ENCODE peak calls at places on chromosomes 12 and 14, in five cellular contexts. H is breast epithelium; M is tibial nerve; Q is ovary; B is CD8-positive, alpha-beta memory T cell. J is an unnamed sample.

GRCh38 chr14:95254356-95254755 is 65.4 kb downstream of the CLMN start:
- DNase-seq in H (no peak), M (no peak), Q (no peak), B (no peak), J (no peak)

GRCh38 chr12:105882404-105882803 is 256.4 kb downstream of the NUAK1 start:
- DNase-seq in H (no peak), M (peak; percentile 38), Q (no peak), B (no peak), J (peak; percentile 81)

GRCh38 chr14:104573930-104574329 is 5.6 kb upstream of the C14orf180 start:
- DNase-seq in H (no peak), M (no peak), Q (no peak), B (no peak), J (no peak)

GRCh38 chr14:104557086-104557485 is 22.5 kb upstream of the C14orf180 start:
- DNase-seq in H (no peak), M (no peak), Q (peak; percentile 6), B (no peak), J (no peak)

GRCh38 chr14:78974691-78975090 is 804.5 kb downstream of the NRXN3 start:
- DNase-seq in H (no peak), M (no peak), Q (no peak), B (no peak), J (peak; percentile 39)

GRCh38 chr14:106436310-106436905 is 910.0 kb downstream of the TMEM121 start:
- DNase-seq in H (no peak), M (no peak), Q (no peak), B (peak; percentile 48), J (peak; percentile 9)

GRCh38 chr12:107761502-107761904 is 566 bp upstream of the PRDM4 start:
- DNase-seq in H (no peak), M (no peak), Q (no peak), B (no peak), J (peak; percentile 27)

GRCh38 chr14:66476964-66477363 is 9.2 kb upstream of the CCDC196 start:
- DNase-seq in H (no peak), M (no peak), Q (no peak), B (no peak), J (peak; percentile 53)

GRCh38 chr14:77950371-77950770 is 150.5 kb downstream of the ADCK1 start:
- DNase-seq in H (peak; percentile 19), M (no peak), Q (no peak), B (no peak), J (peak; percentile 68)

GRCh38 chr14:101061411-101062064 is 158.0 kb upstream of the RTL1 start:
- DNase-seq in H (no peak), M (no peak), Q (peak; percentile 12), B (no peak), J (no peak)

GRCh38 chr12:45509187-45509586 is 220.3 kb upstream of the ARID2 start:
- DNase-seq in H (no peak), M (no peak), Q (no peak), B (peak; percentile 9), J (no peak)

GRCh38 chr14:34700622-34701130 is 13.7 kb downstream of the CFL2 start:
- DNase-seq in H (no peak), M (no peak), Q (no peak), B (no peak), J (peak; percentile 34)

GRCh38 chr14:67357583-67358354 is 1.8 kb downstream of the ATP6V1D start:
- DNase-seq in H (no peak), M (no peak), Q (no peak), B (no peak), J (peak; percentile 74)

GRCh38 chr14:68675233-68675577 is 117.7 kb downstream of the ZFP36L1 start:
- DNase-seq in H (no peak), M (no peak), Q (peak; percentile 6), B (no peak), J (peak; percentile 64)

GRCh38 chr12:1655225-1655788 is 26.3 kb downstream of the WNT5B start:
- DNase-seq in H (no peak), M (no peak), Q (no peak), B (no peak), J (peak; percentile 25)

GRCh38 chr12:32970465-32971110 is 74.0 kb upstream of the PKP2 start:
- DNase-seq in H (no peak), M (no peak), Q (no peak), B (no peak), J (no peak)

GRCh38 chr14:61270714-61271113 is 10.4 kb downstream of the TMEM30B start:
- DNase-seq in H (no peak), M (no peak), Q (no peak), B (no peak), J (no peak)

GRCh38 chr12:46555379-46555778 is 182.8 kb upstream of the SLC38A2 start:
- DNase-seq in H (no peak), M (no peak), Q (no peak), B (no peak), J (peak; percentile 83)

GRCh38 chr14:54001189-54001878 is 44.7 kb upstream of the BMP4 start:
- DNase-seq in H (no peak), M (no peak), Q (no peak), B (no peak), J (no peak)

GRCh38 chr14:62064741-62065323 is 302.6 kb downstream of the SNAPC1 start:
- DNase-seq in H (no peak), M (no peak), Q (no peak), B (no peak), J (no peak)

GRCh38 chr12:123853401-123854070 is 91.4 kb downstream of the DNAH10 start:
- DNase-seq in H (no peak), M (no peak), Q (no peak), B (no peak), J (no peak)

GRCh38 chr12:111093428-111094142 is 173.2 kb upstream of the MYL2 start:
- DNase-seq in H (no peak), M (no peak), Q (no peak), B (peak; percentile 8), J (no peak)

GRCh38 chr14:53516261-53516774 is 363.2 kb upstream of the DDHD1 start:
- DNase-seq in H (no peak), M (no peak), Q (no peak), B (no peak), J (peak; percentile 89)

GRCh38 chr12:127881371-127882140 is 385.4 kb upstream of the TMEM132C start:
- DNase-seq in H (no peak), M (no peak), Q (no peak), B (no peak), J (no peak)

GRCh38 chr14:92282669-92283068 is 40.3 kb upstream of the SLC24A4 start:
- DNase-seq in H (no peak), M (no peak), Q (no peak), B (no peak), J (no peak)

GRCh38 chr14:25014440-25014839 is 35.5 kb downstream of the STXBP6 start:
- DNase-seq in H (no peak), M (no peak), Q (no peak), B (no peak), J (no peak)

GRCh38 chr12:25994252-25994651 is 35.8 kb downstream of the RASSF8 start:
- DNase-seq in H (no peak), M (no peak), Q (no peak), B (no peak), J (peak; percentile 97)
- H3K4me1 ChIP-seq in H (no peaks in the 10 kb centered on the region), M (no peaks in the 10 kb centered on the region), Q (peaks cover 1% of the 10 kb centered on the region), B (no peaks in the 10 kb centered on the region), J (peaks cover 80% of the 10 kb centered on the region)

DNA sequence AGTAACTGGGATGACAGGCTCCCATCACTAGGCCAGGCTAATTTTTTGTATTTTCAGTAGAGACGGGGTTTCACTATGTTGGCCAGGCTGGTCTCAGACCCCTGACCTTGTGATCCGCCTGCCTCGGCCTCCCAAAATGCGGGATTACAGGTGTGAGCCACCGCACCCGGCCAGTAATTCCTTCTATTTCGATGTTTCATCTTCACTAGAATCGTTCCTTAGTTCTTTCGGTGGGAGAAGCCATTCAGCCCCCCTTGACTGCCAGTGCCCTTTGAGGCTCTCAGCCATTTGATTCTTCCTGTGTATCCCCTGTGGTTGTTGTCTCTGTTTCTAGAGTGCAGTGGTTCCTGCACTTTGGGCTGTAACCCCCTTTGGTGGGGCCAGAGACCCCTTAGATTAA is 174.1 kb downstream of the ETV6 start:
- DNase-seq in H (no peak), M (no peak), Q (no peak), B (no peak), J (no peak)
- H3K4me1 ChIP-seq in H (peaks cover 10% of the 10 kb centered on the region), M (no peaks in the 10 kb centered on the region), Q (peaks cover 6% of the 10 kb centered on the region), B (peaks cover 10% of the 10 kb centered on the region), J (peaks cover 19% of the 10 kb centered on the region)

GRCh38 chr12:3771853-3772252 is 18.9 kb upstream of the CRACR2A start:
- DNase-seq in H (no peak), M (no peak), Q (no peak), B (no peak), J (no peak)

GRCh38 chr12:3768911-3769447 is 16.1 kb upstream of the CRACR2A start:
- DNase-seq in H (no peak), M (no peak), Q (no peak), B (no peak), J (no peak)

GRCh38 chr12:3772380-3772779 is 19.5 kb upstream of the CRACR2A start:
- DNase-seq in H (no peak), M (no peak), Q (no peak), B (no peak), J (peak; percentile 47)

GRCh38 chr12:3775385-3776035 is 22.6 kb upstream of the CRACR2A start:
- DNase-seq in H (no peak), M (no peak), Q (no peak), B (no peak), J (peak; percentile 15)

DNA sequence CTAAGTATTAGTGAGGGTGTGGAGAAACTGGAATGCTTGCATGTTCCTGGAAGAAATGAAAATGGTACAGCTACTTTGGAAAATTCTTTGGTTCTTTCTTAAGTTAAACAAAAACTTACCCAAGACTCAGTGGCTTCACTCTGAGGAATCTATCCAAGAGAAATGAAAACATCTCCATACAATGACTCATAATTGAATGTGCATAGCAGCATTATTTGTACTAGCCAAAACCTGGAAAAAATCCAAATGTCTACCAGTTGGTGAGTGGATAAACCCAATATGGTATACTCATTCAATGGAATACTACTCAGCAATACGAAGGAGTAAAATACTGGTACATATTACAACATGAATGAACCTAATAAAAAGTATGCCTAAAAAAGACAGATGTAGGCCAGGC is 18.0 kb upstream of the CRACR2A start:
- DNase-seq in H (no peak), M (no peak), Q (no peak), B (no peak), J (peak; percentile 70)
- H3K4me1 ChIP-seq in H (no peaks in the 10 kb centered on the region), M (no peaks in the 10 kb centered on the region), Q (no peaks in the 10 kb centered on the region), B (no peaks in the 10 kb centered on the region), J (peaks cover 11% of the 10 kb centered on the region)

GRCh38 chr12:130142736-130143135 is 19.5 kb upstream of the FZD10 start:
- DNase-seq in H (peak; percentile 45), M (no peak), Q (no peak), B (no peak), J (no peak)

GRCh38 chr12:130139971-130140547 is 22.2 kb upstream of the FZD10 start:
- DNase-seq in H (no peak), M (no peak), Q (no peak), B (no peak), J (no peak)

GRCh38 chr12:130141901-130142683 is 20.2 kb upstream of the FZD10 start:
- DNase-seq in H (no peak), M (no peak), Q (no peak), B (no peak), J (no peak)

GRCh38 chr12:130139541-130139940 is 22.7 kb upstream of the FZD10 start:
- DNase-seq in H (no peak), M (no peak), Q (no peak), B (no peak), J (no peak)

DNA sequence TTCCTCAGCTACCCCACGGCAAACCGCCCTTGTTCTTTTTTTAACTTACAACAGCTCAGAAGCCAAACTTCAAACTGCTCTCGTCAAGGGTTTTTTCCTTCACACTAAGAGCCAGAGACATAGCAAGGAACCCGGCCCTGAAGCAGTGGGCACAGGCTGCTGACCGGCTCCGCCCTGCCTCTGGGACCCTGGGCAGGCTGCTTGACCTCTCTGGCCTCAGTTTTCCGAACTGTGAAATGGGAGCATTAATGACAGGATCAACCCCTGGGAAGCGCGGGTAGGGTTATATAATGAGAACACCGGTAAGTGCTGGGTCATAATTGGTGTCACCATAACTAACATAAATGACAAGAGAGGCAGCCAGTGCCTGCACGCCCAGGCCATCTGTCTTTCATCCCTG is 21.2 kb upstream of the FZD10 start:
- DNase-seq in H (no peak), M (no peak), Q (no peak), B (no peak), J (no peak)
- H3K4me1 ChIP-seq in H (no peaks in the 10 kb centered on the region), M (no peaks in the 10 kb centered on the region), Q (no peaks in the 10 kb centered on the region), B (no peaks in the 10 kb centered on the region), J (no peaks in the 10 kb centered on the region)

J was measured in GM23248.